ENCODE peak calls at places on chromosomes 2 and 18, in seven cellular contexts. One of them, this sample, is unnamed.

GRCh38 chr2:11459816-11460215 is 6.1 kb downstream of the E2F6 start:
- DNase-seq in NCI-H226: no peak
- DNase-seq in dorsolateral prefrontal cortex: no peak
- DNase-seq in skeletal muscle cell: no peak
- DNase-seq in A172: no peak
- DNase-seq in NCI-H460: no peak
- DNase-seq in cardiac septum: no peak
- DNase-seq in this sample: no peak

GRCh38 chr2:240812721-240813120 is 7.3 kb downstream of the KIF1A start:
- DNase-seq in NCI-H226: no peak
- DNase-seq in dorsolateral prefrontal cortex: peak; percentile 36
- DNase-seq in skeletal muscle cell: no peak
- DNase-seq in A172: no peak
- DNase-seq in NCI-H460: no peak
- DNase-seq in cardiac septum: no peak
- DNase-seq in this sample: no peak

GRCh38 chr2:42725657-42726056 is 38.3 kb downstream of the OXER1 start:
- DNase-seq in NCI-H226: no peak
- DNase-seq in dorsolateral prefrontal cortex: no peak
- DNase-seq in skeletal muscle cell: no peak
- DNase-seq in A172: no peak
- DNase-seq in NCI-H460: no peak
- DNase-seq in cardiac septum: no peak
- DNase-seq in this sample: no peak

GRCh38 chr2:3460831-3461544 is 58.3 kb downstream of the ADI1 start:
- DNase-seq in NCI-H226: no peak
- DNase-seq in dorsolateral prefrontal cortex: peak; percentile 41
- DNase-seq in skeletal muscle cell: no peak
- DNase-seq in A172: no peak
- DNase-seq in NCI-H460: no peak
- DNase-seq in cardiac septum: peak; percentile 76
- DNase-seq in this sample: no peak

GRCh38 chr2:176446718-176447414 is 177.6 kb downstream of the MTX2 start:
- DNase-seq in NCI-H226: no peak
- DNase-seq in dorsolateral prefrontal cortex: no peak
- DNase-seq in skeletal muscle cell: no peak
- DNase-seq in A172: no peak
- DNase-seq in NCI-H460: no peak
- DNase-seq in cardiac septum: no peak
- DNase-seq in this sample: no peak

GRCh38 chr2:145721681-145722080 is 1201.8 kb upstream of the ZEB2 start:
- DNase-seq in NCI-H226: no peak
- DNase-seq in dorsolateral prefrontal cortex: no peak
- DNase-seq in skeletal muscle cell: no peak
- DNase-seq in A172: no peak
- DNase-seq in NCI-H460: no peak
- DNase-seq in cardiac septum: no peak
- DNase-seq in this sample: no peak

GRCh38 chr2:177296047-177296446 is 31.5 kb upstream of the NFE2L2 start:
- DNase-seq in NCI-H226: no peak
- DNase-seq in dorsolateral prefrontal cortex: no peak
- DNase-seq in skeletal muscle cell: no peak
- DNase-seq in A172: no peak
- DNase-seq in NCI-H460: no peak
- DNase-seq in cardiac septum: no peak
- DNase-seq in this sample: no peak

GRCh38 chr18:63111549-63112402 is 207.8 kb downstream of the BCL2 start:
- DNase-seq in NCI-H226: no peak
- DNase-seq in dorsolateral prefrontal cortex: no peak
- DNase-seq in skeletal muscle cell: no peak
- DNase-seq in A172: peak; percentile 22
- DNase-seq in NCI-H460: no peak
- DNase-seq in cardiac septum: no peak
- DNase-seq in this sample: peak; percentile 63

GRCh38 chr2:133718688-133719201 is 150.5 kb upstream of the NCKAP5 start:
- DNase-seq in NCI-H226: peak; percentile 72
- DNase-seq in dorsolateral prefrontal cortex: peak; percentile 41
- DNase-seq in skeletal muscle cell: peak; percentile 65
- DNase-seq in A172: peak; percentile 42
- DNase-seq in NCI-H460: peak; percentile 30
- DNase-seq in cardiac septum: no peak
- DNase-seq in this sample: no peak

GRCh38 chr2:200752332-200752731 is 59.4 kb upstream of the BZW1 start:
- DNase-seq in NCI-H226: no peak
- DNase-seq in dorsolateral prefrontal cortex: no peak
- DNase-seq in skeletal muscle cell: no peak
- DNase-seq in A172: no peak
- DNase-seq in NCI-H460: no peak
- DNase-seq in cardiac septum: no peak
- DNase-seq in this sample: no peak

GRCh38 chr2:201105759-201106158 is 10.2 kb upstream of the CFLAR start:
- DNase-seq in NCI-H226: no peak
- DNase-seq in dorsolateral prefrontal cortex: no peak
- DNase-seq in skeletal muscle cell: no peak
- DNase-seq in A172: no peak
- DNase-seq in NCI-H460: no peak
- DNase-seq in cardiac septum: no peak
- DNase-seq in this sample: no peak